ENCODE peak calls at places on chromosomes 11 and 22, in four cellular contexts. One of them, this sample, is unnamed.

GRCh38 chr11:61773826-61774225 is 18.6 kb downstream of the TMEM258 start:
- DNase-seq in GM12878: no peak
- DNase-seq in A549: no peak
- DNase-seq in K562: no peak
- DNase-seq in this sample: no peak

GRCh38 chr22:43592470-43592869 is 180.7 kb downstream of the MPPED1 start:
- DNase-seq in GM12878: no peak
- DNase-seq in A549: no peak
- DNase-seq in K562: no peak
- DNase-seq in this sample: no peak

GRCh38 chr11:38156495-38157146 is 1558.6 kb upstream of the RAG2 start:
- DNase-seq in A549: no peak
- DNase-seq in K562: no peak
- DNase-seq in GM12878: no peak
- DNase-seq in this sample: no peak

GRCh38 chr22:37753746-37754145 is 54.0 kb upstream of the GCAT start:
- DNase-seq in K562: no peak
- DNase-seq in A549: no peak
- DNase-seq in GM12878: no peak
- DNase-seq in this sample: no peak

GRCh38 chr11:17387280-17387679 is 1.2 kb downstream of the KCNJ11 start:
- DNase-seq in GM12878: no peak
- DNase-seq in A549: no peak
- DNase-seq in K562: no peak
- DNase-seq in this sample: no peak

GRCh38 chr22:36771376-36772063 is 4.4 kb downstream of the IFT27 start:
- DNase-seq in A549: no peak
- DNase-seq in GM12878: no peak
- DNase-seq in K562: no peak
- DNase-seq in this sample: no peak

GRCh38 chr11:1235615-1236315 is 12.9 kb downstream of the MUC5B start:
- DNase-seq in K562: no peak
- DNase-seq in GM12878: no peak
- DNase-seq in A549: no peak
- DNase-seq in this sample: no peak

GRCh38 chr22:28181332-28181731 is 262.3 kb upstream of the PITPNB start:
- DNase-seq in A549: no peak
- DNase-seq in K562: no peak
- DNase-seq in GM12878: no peak
- DNase-seq in this sample: no peak

GRCh38 chr11:122140535-122140934 is 24.5 kb upstream of the BLID start:
- DNase-seq in K562: no peak
- DNase-seq in GM12878: no peak
- DNase-seq in A549: no peak
- DNase-seq in this sample: no peak

GRCh38 chr11:110409174-110409573 is 20.6 kb upstream of the FDX1 start:
- DNase-seq in K562: no peak
- DNase-seq in GM12878: no peak
- DNase-seq in A549: no peak
- DNase-seq in this sample: no peak

GRCh38 chr11:69425895-69426544 is 55.4 kb upstream of the LINC01488 start:
- DNase-seq in GM12878: no peak
- DNase-seq in K562: no peak
- DNase-seq in A549: no peak
- DNase-seq in this sample: no peak

GRCh38 chr22:42116848-42117424 is 13.7 kb downstream of the CYP2D6 start:
- DNase-seq in K562: no peak
- DNase-seq in A549: no peak
- DNase-seq in GM12878: no peak
- DNase-seq in this sample: no peak

GRCh38 chr11:46944356-46944755 is 7.8 kb downstream of the CSTPP1 start:
- DNase-seq in A549: no peak
- DNase-seq in K562: no peak
- DNase-seq in GM12878: no peak
- DNase-seq in this sample: no peak

DNA sequence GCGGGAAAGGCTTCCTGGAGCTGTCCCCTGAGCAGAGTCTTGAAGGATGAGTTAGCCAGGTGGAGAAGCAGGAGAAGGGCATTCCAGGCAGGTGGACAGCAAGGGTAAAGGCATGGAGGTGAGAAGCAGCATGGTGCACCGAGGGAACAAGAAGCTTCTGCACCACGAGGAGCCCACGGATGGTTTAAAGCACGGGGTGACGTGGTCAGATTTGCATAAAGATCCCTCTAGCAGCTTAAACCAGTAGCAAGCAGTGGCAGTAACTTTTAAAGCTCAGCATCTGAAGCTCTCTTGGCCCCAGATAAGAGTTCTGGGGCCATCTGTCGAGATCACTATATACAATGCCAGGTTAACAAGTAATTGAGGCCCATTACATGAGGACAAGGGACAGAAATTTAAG is 36.8 kb downstream of the SERPINH1 start:
- DNase-seq in A549: no peak
- DNase-seq in K562: no peak
- DNase-seq in GM12878: no peak
- DNase-seq in this sample: no peak
- TF ChIP-seq JUNB in A549: no peak
- TF ChIP-seq JUNB in K562: no peak
- TF ChIP-seq JUNB in GM12878: no peak
- TF ChIP-seq JUNB in this sample: no peak

GRCh38 chr11:64675417-64676252 is 47.4 kb downstream of the NRXN2 start:
- DNase-seq in A549: peak; percentile 64
- DNase-seq in K562: no peak
- DNase-seq in GM12878: no peak
- DNase-seq in this sample: no peak
- TF ChIP-seq RFX5 in A549: no peak
- TF ChIP-seq RFX5 in K562: no peak
- TF ChIP-seq RFX5 in GM12878: no peak
- TF ChIP-seq RFX5 in this sample: no peak

DNA sequence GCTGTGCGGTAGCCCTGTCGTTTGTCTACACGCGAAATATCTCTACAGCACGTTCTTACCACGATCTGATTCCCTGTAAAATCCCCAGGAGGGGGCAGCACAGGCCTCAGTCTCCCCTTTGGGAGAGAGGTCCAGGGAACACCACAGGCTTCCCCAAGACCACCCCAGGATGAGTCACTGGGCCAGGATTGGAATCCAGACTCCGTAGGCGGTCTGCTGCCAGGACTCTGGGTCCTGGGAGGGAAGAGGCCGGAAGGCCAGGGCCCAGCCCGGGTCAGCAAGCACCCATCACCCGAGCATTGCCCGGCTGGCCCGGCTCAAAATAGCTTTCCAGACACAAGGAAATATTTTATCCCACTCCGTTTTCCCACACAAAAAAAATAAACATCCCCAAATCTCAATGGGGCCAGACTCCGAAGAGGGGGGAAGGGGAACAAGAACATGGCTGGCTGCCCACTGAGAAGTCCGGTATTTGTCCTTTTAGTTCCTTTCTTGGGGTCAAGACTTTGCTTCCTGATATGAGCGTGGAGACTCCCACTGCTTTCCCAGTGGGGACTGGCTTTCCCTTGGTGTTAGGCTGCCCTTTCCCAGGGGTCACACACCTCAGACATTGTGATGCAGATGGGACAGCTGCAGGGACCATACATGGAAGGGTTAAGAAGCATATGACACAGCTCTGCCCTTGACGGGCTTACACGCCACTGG is 91.3 kb downstream of the LRRC32 start:
- DNase-seq in GM12878: no peak
- DNase-seq in K562: no peak
- DNase-seq in A549: no peak
- DNase-seq in this sample: no peak
- TF ChIP-seq JUNB in GM12878: no peak
- TF ChIP-seq JUNB in K562: no peak
- TF ChIP-seq JUNB in A549: no peak
- TF ChIP-seq JUNB in this sample: no peak

DNA sequence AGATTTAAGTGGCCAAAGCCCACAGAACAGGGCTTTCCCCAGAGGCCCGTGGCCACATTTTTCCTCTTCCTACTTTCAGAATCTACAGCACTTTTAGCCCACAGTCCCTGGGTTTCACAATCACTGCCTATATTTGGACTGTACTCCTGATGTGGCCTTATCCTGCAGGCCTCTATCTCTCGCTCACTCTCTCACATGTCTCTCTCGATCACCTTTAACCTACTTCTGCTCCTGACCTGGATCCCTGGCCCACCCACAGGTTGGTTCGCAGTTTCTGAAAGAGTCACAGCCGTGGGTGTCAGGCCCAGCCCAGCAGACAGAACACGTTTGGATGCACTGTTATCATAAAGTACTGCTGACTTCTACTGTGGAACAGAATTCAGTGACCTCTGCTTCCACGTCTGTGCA is 55.5 kb downstream of the LARGE1 start:
- DNase-seq in A549: no peak
- DNase-seq in GM12878: no peak
- DNase-seq in K562: no peak
- DNase-seq in this sample: peak; percentile 63
- TF ChIP-seq RFX5 in A549: no peak
- TF ChIP-seq RFX5 in GM12878: no peak
- TF ChIP-seq RFX5 in K562: no peak
- TF ChIP-seq RFX5 in this sample: no peak

GRCh38 chr11:77178150-77178549 is 50.1 kb downstream of the MYO7A start:
- DNase-seq in A549: no peak
- DNase-seq in K562: no peak
- DNase-seq in GM12878: no peak
- DNase-seq in this sample: no peak

GRCh38 chr11:77175021-77175842 is 47.2 kb downstream of the MYO7A start:
- DNase-seq in A549: no peak
- DNase-seq in GM12878: no peak
- DNase-seq in K562: no peak
- DNase-seq in this sample: no peak

GRCh38 chr11:77176996-77177395 is 49.0 kb downstream of the MYO7A start:
- DNase-seq in K562: no peak
- DNase-seq in A549: no peak
- DNase-seq in GM12878: no peak
- DNase-seq in this sample: no peak

GRCh38 chr11:77174559-77174958 is 46.5 kb downstream of the MYO7A start:
- DNase-seq in GM12878: no peak
- DNase-seq in A549: no peak
- DNase-seq in K562: no peak
- DNase-seq in this sample: no peak

DNA sequence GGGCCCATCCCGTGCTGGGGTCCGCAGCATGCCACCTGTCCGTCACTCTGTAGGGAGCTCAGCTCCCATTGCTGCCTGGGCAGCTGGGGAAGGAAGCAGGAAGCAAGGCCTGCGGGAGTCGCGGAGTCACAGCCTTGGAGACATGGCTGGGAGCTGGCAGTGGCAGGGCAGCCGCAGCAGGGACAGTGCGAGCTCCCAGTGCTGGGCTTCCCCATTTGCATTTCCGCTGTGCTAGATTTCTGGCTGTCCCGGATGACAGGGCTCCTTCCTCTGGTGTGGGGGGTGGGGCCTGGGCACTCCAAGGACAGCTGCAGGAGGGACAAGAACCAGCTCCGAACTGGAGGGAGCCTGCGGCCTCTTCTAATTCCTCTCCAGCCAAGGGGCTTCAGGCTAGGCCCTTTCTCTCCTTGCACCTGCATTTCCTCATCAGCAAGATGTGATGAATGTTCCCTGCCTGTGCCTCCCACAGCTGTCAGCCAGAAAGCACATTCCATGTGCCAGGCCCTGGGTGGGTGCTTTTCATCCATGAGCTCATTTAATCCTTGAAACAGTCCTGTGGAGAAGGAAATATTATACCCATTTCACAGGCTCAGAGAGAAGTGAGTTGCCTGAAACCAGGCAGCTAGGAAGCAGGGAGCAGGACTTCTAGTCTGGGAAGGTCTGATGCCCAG is 48.0 kb downstream of the MYO7A start:
- DNase-seq in A549: no peak
- DNase-seq in K562: no peak
- DNase-seq in GM12878: no peak
- DNase-seq in this sample: no peak
- TF ChIP-seq JUNB in A549: no peak
- TF ChIP-seq JUNB in K562: no peak
- TF ChIP-seq JUNB in GM12878: no peak
- TF ChIP-seq JUNB in this sample: no peak

GRCh38 chr11:113532697-113533424 is 57.7 kb upstream of the DRD2 start:
- DNase-seq in GM12878: no peak
- DNase-seq in K562: peak; percentile 65
- DNase-seq in A549: peak; percentile 31
- DNase-seq in this sample: peak; percentile 46
- TF ChIP-seq RFX5 in GM12878: no peak
- TF ChIP-seq RFX5 in K562: no peak
- TF ChIP-seq RFX5 in A549: no peak
- TF ChIP-seq RFX5 in this sample: no peak

GRCh38 chr11:76257040-76257730 is 50.9 kb upstream of the WNT11 start:
- DNase-seq in A549: no peak
- DNase-seq in K562: no peak
- DNase-seq in GM12878: no peak
- DNase-seq in this sample: no peak
- TF ChIP-seq JUNB in A549: no peak
- TF ChIP-seq JUNB in K562: no peak
- TF ChIP-seq JUNB in GM12878: no peak
- TF ChIP-seq JUNB in this sample: no peak

GRCh38 chr11:123578778-123579481 is 75.5 kb downstream of the SCN3B start:
- DNase-seq in K562: no peak
- DNase-seq in A549: no peak
- DNase-seq in GM12878: no peak
- DNase-seq in this sample: no peak
- TF ChIP-seq RFX5 in K562: no peak
- TF ChIP-seq RFX5 in A549: no peak
- TF ChIP-seq RFX5 in GM12878: no peak
- TF ChIP-seq RFX5 in this sample: no peak

DNA sequence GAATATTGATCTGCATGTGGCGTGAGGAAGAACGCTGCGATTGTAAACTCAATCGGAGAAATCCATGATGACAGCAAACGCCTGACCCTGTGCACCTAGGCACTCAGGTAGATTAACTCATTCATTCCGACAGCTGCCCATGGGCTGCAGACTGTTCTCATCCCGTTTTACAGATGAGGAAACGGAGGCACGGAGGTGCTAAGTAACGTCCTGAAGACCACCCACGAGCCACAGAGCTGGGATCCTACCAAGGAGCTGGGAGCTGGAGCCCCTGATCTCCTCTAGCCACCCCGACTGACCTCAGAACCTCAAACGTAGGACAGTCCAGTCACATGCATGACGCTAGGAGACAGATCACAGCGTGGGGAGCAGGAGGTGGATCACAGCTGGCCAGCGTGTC is 1092.7 kb downstream of the BRD1 start:
- DNase-seq in GM12878: no peak
- DNase-seq in K562: no peak
- DNase-seq in A549: no peak
- DNase-seq in this sample: no peak
- TF ChIP-seq JUNB in GM12878: no peak
- TF ChIP-seq JUNB in K562: no peak
- TF ChIP-seq JUNB in A549: no peak
- TF ChIP-seq JUNB in this sample: no peak

This sample was measured in HepG2.